ENCODE peak calls at places on chromosomes 7 and 10, in four cellular contexts. I, F, G and N are unnamed samples.

GRCh38 chr7:27173412-27174076 is 576 bp downstream of the HOXA10 start:
- DNase-seq in I (no peak), F (no peak), G (no peak), N (peak)

GRCh38 chr7:129769400-129769774 is 157.9 kb downstream of the NRF1 start:
- DNase-seq in G (no peak), I (no peak), F (no peak), N (no peak)

GRCh38 chr7:90621892-90622182 is 25.7 kb downstream of the CDK14 start:
- DNase-seq in G (no peak), F (no peak), I (no peak), N (peak)

GRCh38 chr7:64469673-64470072 is 93.2 kb downstream of the ZNF680 start:
- DNase-seq in I (no peak), G (no peak), F (no peak), N (no peak)

GRCh38 chr10:35043796-35044344 is 46.3 kb downstream of the CUL2 start:
- DNase-seq in F (no peak), G (peak), I (no peak), N (no peak)

GRCh38 chr10:28242560-28243204 is 60.2 kb downstream of the MPP7 start:
- DNase-seq in F (no peak), I (no peak), G (no peak), N (no peak)

GRCh38 chr10:24196426-24197039 is 12.4 kb upstream of the KIAA1217 start:
- DNase-seq in I (peak), G (peak), F (no peak), N (peak)

GRCh38 chr7:67855322-67855721 is 858.7 kb downstream of the TYW1 start:
- DNase-seq in G (no peak), I (no peak), F (no peak), N (no peak)

GRCh38 chr7:142832452-142832851 is 22.4 kb upstream of the EPHB6 start:
- DNase-seq in I (no peak), F (no peak), G (peak), N (no peak)

DNA sequence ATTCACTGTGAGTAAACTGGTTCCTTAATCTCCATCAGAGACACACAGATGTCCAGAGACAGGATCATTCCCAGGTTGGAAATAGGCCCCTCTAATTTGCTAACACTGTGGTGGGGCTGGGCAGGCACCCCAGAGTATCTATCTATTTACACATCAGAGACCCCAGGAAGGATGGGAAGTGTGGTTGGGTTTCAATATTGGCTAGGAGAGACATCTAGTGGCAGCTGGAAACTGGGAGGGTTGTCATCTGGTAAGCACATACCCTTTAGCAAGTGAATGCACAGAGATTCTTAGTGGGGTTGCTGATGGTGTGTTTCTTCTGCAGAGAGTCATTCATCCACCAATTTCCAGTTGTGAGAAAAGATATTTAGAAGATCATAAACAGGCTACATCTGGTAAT is 36.0 kb upstream of the NRG3 start:
- DNase-seq in G (no peak), F (no peak), I (no peak), N (no peak)
- TF ChIP-seq SPI1 in G (no peak), F (no peak), I (no peak), N (no peak)

GRCh38 chr10:71569775-71570588 is 149.6 kb downstream of the C10orf105 start:
- DNase-seq in G (peak), I (peak), F (no peak), N (peak)
- TF ChIP-seq SPI1 in G (no peak), I (no peak), F (no peak), N (no peak)

GRCh38 chr7:137508437-137509175 is 165.1 kb upstream of the PTN start:
- DNase-seq in G (no peak), I (no peak), F (no peak), N (no peak)
- TF ChIP-seq SPI1 in G (no peak), I (no peak), F (no peak), N (no peak)

GRCh38 chr10:13921941-13922340 is 335.2 kb downstream of the PRPF18 start:
- DNase-seq in I (no peak), F (no peak), G (no peak), N (no peak)

GRCh38 chr10:13925924-13926435 is 339.2 kb downstream of the PRPF18 start:
- DNase-seq in G (no peak), F (peak), I (no peak), N (no peak)

GRCh38 chr10:13922591-13922990 is 335.8 kb downstream of the PRPF18 start:
- DNase-seq in G (no peak), I (no peak), F (no peak), N (no peak)

GRCh38 chr10:13920465-13920864 is 333.7 kb downstream of the PRPF18 start:
- DNase-seq in I (no peak), G (no peak), F (no peak), N (no peak)

DNA sequence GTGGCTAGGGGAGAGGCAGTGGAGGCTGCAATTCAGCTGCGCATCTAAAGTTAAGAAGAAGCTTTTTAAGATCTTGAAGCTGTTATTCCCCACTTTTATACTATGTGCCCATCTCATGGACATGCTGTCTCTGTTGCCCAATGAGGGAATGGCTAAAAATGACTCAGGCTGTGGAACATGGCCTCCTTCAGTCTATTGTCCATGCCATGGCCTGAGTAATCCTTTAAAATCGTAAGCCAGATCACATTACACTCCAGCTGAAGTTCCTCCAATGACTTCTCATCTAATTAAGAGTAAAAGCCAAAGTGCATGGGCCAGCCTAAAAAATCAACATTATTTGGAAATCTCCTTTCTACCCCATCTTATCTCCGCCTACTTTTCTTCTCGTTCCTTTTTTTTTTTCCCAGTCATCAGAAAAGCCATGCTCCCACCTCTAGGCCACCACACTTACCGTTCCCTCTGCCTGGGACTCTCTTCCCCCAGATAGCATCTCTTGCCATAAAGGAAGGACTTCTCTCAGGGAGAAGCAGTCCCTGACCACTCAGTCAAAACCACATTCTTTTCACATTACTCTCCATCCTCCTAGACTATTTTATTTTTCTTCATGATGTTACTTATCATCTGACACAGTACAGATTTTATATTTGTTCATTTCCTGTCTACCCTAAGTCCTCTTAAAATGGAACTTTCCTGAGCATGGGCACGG is 337.4 kb downstream of the PRPF18 start:
- DNase-seq in G (no peak), F (no peak), I (no peak), N (no peak)
- TF ChIP-seq SPI1 in G (no peak), F (no peak), I (no peak), N (no peak)

GRCh38 chr10:68600041-68600778 is 40.1 kb downstream of the TET1 start:
- DNase-seq in F (peak), G (peak), I (peak), N (peak)
- TF ChIP-seq SPI1 in F (peak), G (no peak), I (peak), N (peak)